ENCODE peak calls at places on chromosome 6, in four cellular contexts. U is heart right ventricle; T is psoas muscle; H is CD8-positive, alpha-beta memory T cell. N is an unnamed sample.

GRCh38 chr6:4607026-4607704 is 169.0 kb upstream of the CDYL start:
- DNase-seq in U (peak; percentile 29), T (peak; percentile 31), H (no peak), N (no peak)

GRCh38 chr6:112603726-112604125 is 256.6 kb downstream of the RFPL4B start:
- DNase-seq in U (no peak), T (no peak), H (no peak), N (no peak)

GRCh38 chr6:161088676-161089328 is 97.2 kb downstream of the MAP3K4 start:
- DNase-seq in U (no peak), T (no peak), H (no peak), N (no peak)

GRCh38 chr6:8000080-8001035 is 63.8 kb downstream of the BLOC1S5 start:
- DNase-seq in U (no peak), T (no peak), H (no peak), N (no peak)

GRCh38 chr6:92521553-92521952 is 897.8 kb downstream of the EPHA7 start:
- DNase-seq in U (no peak), T (no peak), H (no peak), N (no peak)

GRCh38 chr6:87832025-87832825 is 130.2 kb upstream of the AKIRIN2 start:
- DNase-seq in U (no peak), T (no peak), H (no peak), N (no peak)

GRCh38 chr6:8059129-8059528 is 5.1 kb downstream of the BLOC1S5 start:
- DNase-seq in U (no peak), T (no peak), H (no peak), N (no peak)

GRCh38 chr6:3227363-3228045 is at the start of gene TUBB2B:
- DNase-seq in U (peak; percentile 37), T (peak; percentile 36), H (no peak), N (no peak)

GRCh38 chr6:129105035-129105434 is 222.1 kb downstream of the LAMA2 start:
- DNase-seq in U (no peak), T (no peak), H (no peak), N (no peak)

GRCh38 chr6:163766936-163767335 is 352.4 kb downstream of the QKI start:
- DNase-seq in U (no peak), T (no peak), H (no peak), N (no peak)

GRCh38 chr6:90294989-90295853 is 1.4 kb downstream of the BACH2 start:
- DNase-seq in U (peak; percentile 48), T (peak; percentile 46), H (peak; percentile 59), N (no peak)

GRCh38 chr6:12420626-12421025 is 130.5 kb downstream of the EDN1 start:
- DNase-seq in U (no peak), T (no peak), H (no peak), N (no peak)

GRCh38 chr6:136086686-136087085 is 163.4 kb downstream of the MTFR2 start:
- DNase-seq in U (no peak), T (no peak), H (no peak), N (no peak)

GRCh38 chr6:101393291-101394251 is at the start of gene GRIK2:
- DNase-seq in U (peak; percentile 49), T (no peak), H (no peak), N (no peak)

GRCh38 chr6:23784313-23784919 is 341.6 kb upstream of the NRSN1 start:
- DNase-seq in U (no peak), T (no peak), H (no peak), N (no peak)

GRCh38 chr6:18997375-18997826 is 610.3 kb downstream of the RNF144B start:
- DNase-seq in U (no peak), T (no peak), H (no peak), N (peak; percentile 18)

GRCh38 chr6:127547215-127547614 is 28.1 kb upstream of the MTCL3 start:
- DNase-seq in U (no peak), T (no peak), H (no peak), N (no peak)

GRCh38 chr6:67875877-67876383 is 759.2 kb upstream of the ADGRB3 start:
- DNase-seq in U (no peak), T (no peak), H (no peak), N (no peak)

GRCh38 chr6:79201935-79202334 is 32.5 kb downstream of the HMGN3 start:
- DNase-seq in U (no peak), T (no peak), H (no peak), N (no peak)

GRCh38 chr6:5992551-5993225 is 14.0 kb downstream of the NRN1 start:
- DNase-seq in U (no peak), T (no peak), H (no peak), N (no peak)

GRCh38 chr6:29506446-29507067 is 18.8 kb upstream of the MAS1L start:
- DNase-seq in U (no peak), T (no peak), H (no peak), N (no peak)

GRCh38 chr6:98839788-98840361 is 5.5 kb downstream of the POU3F2 start:
- DNase-seq in U (no peak), T (no peak), H (no peak), N (no peak)

GRCh38 chr6:118783931-118784528 is 109.9 kb upstream of the ASF1A start:
- DNase-seq in U (no peak), T (no peak), H (no peak), N (no peak)

GRCh38 chr6:169000022-169000421 is 253.6 kb downstream of the THBS2 start:
- DNase-seq in U (no peak), T (no peak), H (no peak), N (no peak)

GRCh38 chr6:64249129-64249528 is 613.5 kb downstream of the PHF3 start:
- DNase-seq in U (no peak), T (no peak), H (no peak), N (no peak)

GRCh38 chr6:170057034-170057734 is 233.7 kb downstream of the DLL1 start:
- DNase-seq in U (no peak), T (no peak), H (no peak), N (no peak)

GRCh38 chr6:130152908-130153510 is 69.7 kb downstream of the SAMD3 start:
- DNase-seq in U (no peak), T (no peak), H (no peak), N (no peak)

GRCh38 chr6:139871165-139871710 is 496.8 kb upstream of the CITED2 start:
- DNase-seq in U (no peak), T (no peak), H (no peak), N (no peak)

GRCh38 chr6:91681341-91681740 is 1094.5 kb upstream of the MAP3K7 start:
- DNase-seq in U (no peak), T (no peak), H (no peak), N (no peak)

GRCh38 chr6:166691199-166691598 is 64.1 kb upstream of the RPS6KA2 start:
- DNase-seq in U (peak; percentile 60), T (peak; percentile 52), H (no peak), N (no peak)

GRCh38 chr6:110875548-110876169 is 1.1 kb downstream of the AMD1 start:
- DNase-seq in U (peak; percentile 61), T (peak; percentile 77), H (peak; percentile 65), N (no peak)

GRCh38 chr6:6997282-6998193 is 110.2 kb upstream of the RREB1 start:
- DNase-seq in U (no peak), T (no peak), H (no peak), N (no peak)
- H3K27ac ChIP-seq in U (no peak overlapping the region), T (peak overlapping the region; percentile 37), H (no peak overlapping the region), N (no peak overlapping the region)

GRCh38 chr6:104940238-104940880 is 16.5 kb upstream of the LIN28B start:
- DNase-seq in U (no peak), T (no peak), H (no peak), N (no peak)

GRCh38 chr6:104936766-104937535 is 20.0 kb upstream of the LIN28B start:
- DNase-seq in U (no peak), T (no peak), H (no peak), N (no peak)

GRCh38 chr6:104940881-104941693 is 15.8 kb upstream of the LIN28B start:
- DNase-seq in U (peak; percentile 40), T (peak; percentile 32), H (no peak), N (no peak)

GRCh38 chr6:104943781-104944180 is 13.1 kb upstream of the LIN28B start:
- DNase-seq in U (no peak), T (no peak), H (no peak), N (no peak)

GRCh38 chr6:104941694-104942177 is 15.2 kb upstream of the LIN28B start:
- DNase-seq in U (no peak), T (no peak), H (no peak), N (no peak)
- H3K4me3 ChIP-seq in U (no peak overlapping the region), T (no peak overlapping the region), H (no peak overlapping the region), N (peak overlapping the region; percentile 52)

GRCh38 chr6:41705996-41706835 is 29.2 kb downstream of the TFEB start:
- DNase-seq in U (peak; percentile 83), T (peak; percentile 87), H (peak; percentile 43), N (peak; percentile 57)

GRCh38 chr6:41704656-41705328 is 30.6 kb downstream of the TFEB start:
- DNase-seq in U (no peak), T (no peak), H (no peak), N (no peak)

GRCh38 chr6:41706876-41707564 is 28.4 kb downstream of the TFEB start:
- DNase-seq in U (no peak), T (peak; percentile 61), H (no peak), N (no peak)

GRCh38 chr6:41704028-41704427 is 31.4 kb downstream of the TFEB start:
- DNase-seq in U (no peak), T (no peak), H (no peak), N (no peak)

GRCh38 chr6:41705329-41705995 is 29.9 kb downstream of the TFEB start:
- DNase-seq in U (no peak), T (no peak), H (no peak), N (no peak)
- H3K4me1 ChIP-seq in U (peaks cover 85% of the 10 kb centered on the region), T (peaks cover 89% of the 10 kb centered on the region), H (peaks cover 35% of the 10 kb centered on the region), N (peaks cover 2% of the 10 kb centered on the region)

GRCh38 chr6:85484941-85485340 is 35.1 kb downstream of the NT5E start:
- DNase-seq in U (no peak), T (no peak), H (no peak), N (no peak)

GRCh38 chr6:85493389-85493788 is 43.5 kb downstream of the NT5E start:
- DNase-seq in U (no peak), T (no peak), H (no peak), N (no peak)

GRCh38 chr6:85496009-85496579 is 46.2 kb downstream of the NT5E start:
- DNase-seq in U (no peak), T (no peak), H (no peak), N (no peak)

GRCh38 chr6:85494551-85495337 is 44.9 kb downstream of the NT5E start:
- DNase-seq in U (no peak), T (no peak), H (no peak), N (no peak)

GRCh38 chr6:85490516-85491248 is 40.8 kb downstream of the NT5E start:
- DNase-seq in U (no peak), T (no peak), H (no peak), N (no peak)
- H3K27ac ChIP-seq in U (no peak overlapping the region), T (no peak overlapping the region), H (no peak overlapping the region), N (no peak overlapping the region)

GRCh38 chr6:36807750-36808149 is 31.5 kb downstream of the CPNE5 start:
- DNase-seq in U (no peak), T (no peak), H (no peak), N (no peak)
- H3K4me3 ChIP-seq in U (no peak overlapping the region), T (no peak overlapping the region), H (no peak overlapping the region), N (no peak overlapping the region)

GRCh38 chr6:42236030-42236429 is 18.4 kb upstream of the MRPS10 start:
- DNase-seq in U (no peak), T (no peak), H (no peak), N (no peak)
- H3K4me1 ChIP-seq in U (no peaks in the 10 kb centered on the region), T (no peaks in the 10 kb centered on the region), H (no peaks in the 10 kb centered on the region), N (no peaks in the 10 kb centered on the region)

N was measured in iPS DF 6.9.